ENCODE peak calls at places on chromosomes 13 and 19, in nine cellular contexts. D is astrocyte, Z is cardiac muscle cell, B is GM06990, A is neural progenitor cell, V is mesothelial cell of epicardium, Y is uterus, X is brain microvascular endothelial cell, O is KG1. W is an unnamed sample.
A peak's percentile ranks its signal among the peaks of the same experiment; 100 is the strongest.

GRCh38 chr19:18871543-18871942 is 24.4 kb downstream of the CERS1 start:
- DNase-seq in A (no peak), Y (no peak), O (no peak), V (no peak), Z (no peak), B (no peak), X (no peak), D (no peak), W (no peak)

GRCh38 chr19:12126707-12127106 is 13.4 kb downstream of the ZNF20 start:
- DNase-seq in Z (peak; percentile 24), O (no peak), V (no peak), A (peak; percentile 5), B (no peak), X (peak; percentile 13), Y (no peak), D (no peak), W (peak; percentile 24)

GRCh38 chr19:4374451-4375163 is 25.7 kb downstream of the SH3GL1 start:
- DNase-seq in V (no peak), O (no peak), A (no peak), Z (no peak), Y (peak; percentile 84), B (no peak), X (peak; percentile 63), D (peak; percentile 77), W (peak; percentile 79)

GRCh38 chr19:55386515-55386947 is 799 bp downstream of the RPL28 start:
- DNase-seq in A (no peak), D (no peak), O (no peak), B (no peak), V (no peak), Z (no peak), Y (no peak), X (no peak), W (no peak)

GRCh38 chr19:18122860-18123795 is 25.6 kb downstream of the MAST3 start:
- DNase-seq in X (no peak), D (no peak), V (no peak), B (no peak), O (no peak), Y (no peak), A (no peak), Z (no peak), W (no peak)

GRCh38 chr13:78160793-78161192 is 242.2 kb upstream of the EDNRB start:
- DNase-seq in A (no peak), V (no peak), X (no peak), D (peak; percentile 79), O (no peak), Y (no peak), Z (no peak), B (no peak), W (no peak)

GRCh38 chr13:50393641-50394040 is 378.4 kb downstream of the KCNRG start:
- DNase-seq in Z (peak; percentile 67), V (no peak), B (no peak), X (peak; percentile 67), A (peak; percentile 77), D (peak; percentile 57), Y (no peak), O (no peak), W (no peak)

GRCh38 chr19:867301-867793 is 7.9 kb downstream of the CFD start:
- DNase-seq in X (no peak), Z (no peak), Y (no peak), O (no peak), A (peak; percentile 50), V (no peak), B (no peak), D (no peak), W (no peak)

GRCh38 chr13:39451860-39452301 is 151.1 kb downstream of the LHFPL6 start:
- DNase-seq in X (peak; percentile 7), B (peak; percentile 22), A (no peak), O (peak; percentile 63), V (no peak), Z (peak; percentile 27), D (peak; percentile 30), Y (no peak), W (no peak)

GRCh38 chr19:35225951-35226350 is 2.6 kb downstream of the FAM187B start:
- DNase-seq in O (no peak), D (no peak), Z (no peak), A (no peak), X (no peak), Y (no peak), B (no peak), V (no peak), W (no peak)

GRCh38 chr19:6713773-6714692 is 6.4 kb downstream of the C3 start:
- DNase-seq in D (no peak), A (no peak), B (no peak), Z (no peak), X (no peak), O (no peak), Y (no peak), V (no peak), W (no peak)

GRCh38 chr13:99969934-99970760 is 1.4 kb downstream of the ZIC5 start:
- DNase-seq in Z (peak; percentile 75), O (no peak), A (peak; percentile 92), Y (no peak), X (no peak), B (no peak), V (no peak), D (no peak), W (peak; percentile 57)

GRCh38 chr19:970695-971094 is 13.4 kb upstream of the WDR18 start:
- DNase-seq in D (no peak), Z (no peak), B (no peak), V (no peak), X (no peak), A (no peak), Y (no peak), O (no peak), W (no peak)

GRCh38 chr13:26469602-26470001 is 87.9 kb upstream of the WASF3 start:
- DNase-seq in A (no peak), V (no peak), O (no peak), B (no peak), Y (no peak), X (no peak), D (no peak), Z (no peak), W (no peak)

GRCh38 chr13:101398920-101399319 is 17.4 kb downstream of the NALCN start:
- DNase-seq in Z (no peak), V (no peak), B (no peak), A (no peak), X (peak; percentile 85), O (no peak), D (peak; percentile 94), Y (no peak), W (no peak)

GRCh38 chr19:16626796-16627193 is 1.2 kb downstream of the MED26 start:
- DNase-seq in D (no peak), V (no peak), B (no peak), Y (no peak), A (peak; percentile 21), Z (no peak), O (no peak), X (no peak), W (no peak)

GRCh38 chr19:29841559-29842367 is 30.0 kb downstream of the CCNE1 start:
- DNase-seq in B (no peak), D (peak; percentile 23), O (no peak), X (peak; percentile 47), V (no peak), A (peak; percentile 53), Y (no peak), Z (peak; percentile 38), W (peak; percentile 91)

GRCh38 chr13:36536546-36536945 is 104.3 kb downstream of the CCNA1 start:
- DNase-seq in B (no peak), Z (no peak), Y (no peak), V (no peak), O (no peak), X (no peak), D (peak; percentile 75), A (no peak), W (no peak)

GRCh38 chr19:30969586-30969985 is 379.6 kb downstream of the TSHZ3 start:
- DNase-seq in V (no peak), D (no peak), Z (no peak), O (no peak), B (no peak), X (no peak), A (no peak), Y (no peak), W (no peak)

GRCh38 chr13:112978561-112979405 is 9.8 kb downstream of the MCF2L start:
- DNase-seq in O (no peak), D (no peak), B (no peak), Y (no peak), A (no peak), X (no peak), Z (no peak), V (no peak), W (no peak)

GRCh38 chr13:48094404-48094780 is 512 bp downstream of the MED4 start:
- DNase-seq in V (no peak), D (peak; percentile 1), B (no peak), Z (peak; percentile 59), X (no peak), Y (no peak), O (no peak), A (peak; percentile 35), W (no peak)

GRCh38 chr19:40084948-40085347 is 5.8 kb downstream of the ZNF780A start:
- DNase-seq in X (no peak), O (no peak), A (no peak), Z (no peak), D (no peak), Y (no peak), V (no peak), B (no peak), W (peak; percentile 90)

GRCh38 chr19:57239982-57240310 is 486 bp upstream of the ZNF805 start:
- DNase-seq in B (no peak), X (no peak), Y (no peak), D (no peak), V (no peak), A (no peak), O (no peak), Z (no peak), W (no peak)

GRCh38 chr13:107590556-107590955 is 624.8 kb downstream of the LIG4 start:
- DNase-seq in X (no peak), Z (no peak), D (peak; percentile 23), A (no peak), V (no peak), Y (no peak), B (no peak), O (no peak), W (no peak)

GRCh38 chr19:17311455-17312248 is 2.3 kb downstream of the DDA1 start:
- DNase-seq in O (no peak), D (peak; percentile 55), Y (no peak), A (no peak), V (no peak), Z (no peak), X (peak; percentile 86), B (no peak), W (peak; percentile 76)

GRCh38 chr13:21511841-21512240 is 52.7 kb upstream of the ZDHHC20 start:
- DNase-seq in A (no peak), O (no peak), V (no peak), D (peak; percentile 88), X (no peak), B (no peak), Y (no peak), Z (no peak), W (no peak)

GRCh38 chr19:3983936-3984583 is 1.2 kb downstream of the EEF2 start:
- DNase-seq in D (no peak), V (no peak), A (no peak), X (no peak), Z (no peak), B (peak; percentile 75), Y (no peak), O (no peak), W (no peak)

GRCh38 chr13:52670726-52671125 is 18.1 kb downstream of the SUGT1 start:
- DNase-seq in D (no peak), X (no peak), V (no peak), B (no peak), O (no peak), A (no peak), Z (no peak), Y (no peak), W (no peak)

GRCh38 chr19:21117041-21117907 is 24.6 kb upstream of the ZNF431 start:
- DNase-seq in D (peak; percentile 77), X (peak; percentile 27), A (no peak), Y (no peak), V (no peak), Z (no peak), O (no peak), B (no peak), W (no peak)

GRCh38 chr19:15841875-15842569 is 26.6 kb upstream of the OR10H1 start:
- DNase-seq in B (no peak), X (no peak), A (no peak), D (no peak), V (no peak), Y (no peak), Z (no peak), O (no peak), W (no peak)

GRCh38 chr13:113849981-113850721 is 13.7 kb downstream of the GAS6 start:
- DNase-seq in Y (peak; percentile 4), Z (no peak), D (no peak), X (no peak), O (no peak), V (peak; percentile 4), A (no peak), B (no peak), W (no peak)

W was measured in HepG2.